ENCODE peak calls at places on chromosomes 12 and 14, in four cellular contexts. Y is NB4, E is H1, O is SK-N-SH. T is an unnamed sample.

GRCh38 chr14:96297000-96297399 is 41.0 kb downstream of the BDKRB1 start:
- DNase-seq in Y (peak), O (peak), E (no peak), T (no peak)

GRCh38 chr14:58992935-58993334 is 195.5 kb upstream of the DAAM1 start:
- DNase-seq in O (no peak), E (no peak), Y (no peak), T (no peak)

GRCh38 chr12:104567832-104568490 is 111.2 kb downstream of the CHST11 start:
- DNase-seq in E (no peak), O (no peak), Y (peak), T (no peak)

GRCh38 chr14:59463773-59464650 is 1.2 kb downstream of the GPR135 start:
- DNase-seq in O (peak), E (no peak), Y (no peak), T (no peak)

GRCh38 chr14:23439107-23439835 is 3.8 kb upstream of the MYH7 start:
- DNase-seq in O (no peak), Y (no peak), E (no peak), T (no peak)

GRCh38 chr14:96660135-96660534 is 137.0 kb upstream of the VRK1 start:
- DNase-seq in E (no peak), O (no peak), Y (no peak), T (no peak)

GRCh38 chr12:118188690-118189371 is 52.9 kb downstream of the PEBP1 start:
- DNase-seq in Y (peak), E (no peak), O (peak), T (no peak)

GRCh38 chr14:77151918-77152588 is 10.5 kb upstream of the ZDHHC22 start:
- DNase-seq in Y (peak), O (peak), E (no peak), T (peak)

GRCh38 chr14:30610719-30611388 is 11.3 kb upstream of the SCFD1 start:
- DNase-seq in Y (peak), E (no peak), O (peak), T (peak)

GRCh38 chr14:57268161-57269067 is at the start of the genes AP5M1 and EXOC5:
- DNase-seq in Y (peak), E (peak), O (peak), T (peak)

GRCh38 chr14:57275023-57275664 is 6.4 kb downstream of the AP5M1 start:
- DNase-seq in E (no peak), O (no peak), Y (no peak), T (no peak)

GRCh38 chr14:57277062-57277461 is 8.3 kb downstream of the AP5M1 start:
- DNase-seq in O (no peak), Y (no peak), E (no peak), T (no peak)

GRCh38 chr14:57274551-57274950 is 5.8 kb downstream of the AP5M1 start:
- DNase-seq in O (no peak), E (no peak), Y (no peak), T (no peak)

DNA sequence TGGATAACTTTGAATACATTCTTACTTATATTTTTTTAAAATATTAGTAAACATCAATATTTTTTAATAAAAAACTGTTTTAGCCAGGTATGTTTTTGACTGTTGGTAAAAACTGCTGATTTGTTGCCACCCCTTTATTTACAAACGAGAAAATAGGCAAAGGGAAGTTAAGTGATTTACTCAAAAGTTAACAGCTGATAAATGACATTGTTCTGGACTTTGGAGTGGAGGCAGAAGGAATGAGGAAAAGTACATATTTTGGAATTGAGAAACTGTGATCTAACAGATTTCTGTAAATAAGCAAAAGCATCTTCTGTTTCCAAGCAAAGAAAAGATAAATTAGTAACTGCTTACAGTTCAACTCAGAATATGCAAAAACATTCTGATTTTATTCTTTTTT is 4.5 kb downstream of the AP5M1 start:
- DNase-seq in E (no peak), O (no peak), Y (no peak), T (no peak)
- TF ChIP-seq MAX in E (no peak), O (no peak), Y (no peak), T (no peak)

GRCh38 chr12:115570271-115570777 is 707.2 kb downstream of the MED13L start:
- DNase-seq in E (no peak), Y (no peak), O (peak), T (no peak)
- TF ChIP-seq MAX in E (no peak), Y (no peak), O (no peak), T (no peak)

GRCh38 chr14:66709292-66709691 is 201.3 kb downstream of the GPHN start:
- DNase-seq in O (no peak), E (no peak), Y (peak), T (no peak)
- TF ChIP-seq MAX in O (no peak), E (no peak), Y (no peak), T (no peak)

GRCh38 chr12:92466391-92467305 is 236.1 kb upstream of the PLEKHG7 start:
- DNase-seq in Y (no peak), E (peak), O (no peak), T (no peak)
- TF ChIP-seq MAX in Y (no peak), E (peak), O (no peak), T (no peak)

GRCh38 chr12:6935551-6936377 is 7.9 kb upstream of the RNU7-1 start:
- DNase-seq in E (no peak), O (peak), Y (no peak), T (no peak)

GRCh38 chr12:6936642-6937480 is 6.8 kb upstream of the RNU7-1 start:
- DNase-seq in E (no peak), O (peak), Y (peak), T (no peak)

GRCh38 chr12:6934110-6934509 is 6.4 kb downstream of the ATN1 start:
- DNase-seq in O (no peak), E (no peak), Y (no peak), T (no peak)

GRCh38 chr12:6936378-6936638 is 7.3 kb upstream of the RNU7-1 start:
- DNase-seq in O (no peak), Y (no peak), E (no peak), T (no peak)

DNA sequence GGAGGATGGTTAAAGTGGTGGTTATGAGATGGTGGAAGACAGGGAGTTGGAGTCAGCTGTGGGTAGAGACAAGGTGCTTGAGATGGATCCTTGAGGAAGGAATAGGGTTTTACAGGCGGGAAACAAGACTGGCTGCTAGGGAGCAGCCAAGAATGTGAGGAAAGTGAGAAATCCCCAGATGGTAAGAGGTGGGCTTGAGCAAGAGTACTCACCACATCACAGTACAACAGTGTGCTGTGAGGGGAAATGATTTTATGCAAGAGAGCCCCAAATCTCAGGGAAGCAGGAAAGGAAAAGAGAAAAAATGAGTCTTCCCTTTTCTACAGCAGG is 7.4 kb downstream of the ATN1 start:
- DNase-seq in E (no peak), O (no peak), Y (no peak), T (no peak)
- TF ChIP-seq MAX in E (no peak), O (no peak), Y (no peak), T (no peak)

GRCh38 chr14:93566065-93566693 is 135.4 kb downstream of the UNC79 start:
- DNase-seq in O (no peak), Y (no peak), E (no peak), T (no peak)

GRCh38 chr14:93564918-93565317 is 134.2 kb downstream of the UNC79 start:
- DNase-seq in O (no peak), Y (no peak), E (no peak), T (no peak)
- TF ChIP-seq MAX in O (no peak), Y (no peak), E (no peak), T (no peak)

GRCh38 chr14:52298795-52299194 is 15.3 kb upstream of the PTGER2 start:
- DNase-seq in O (no peak), E (no peak), Y (no peak), T (no peak)
- TF ChIP-seq MAX in O (no peak), E (no peak), Y (no peak), T (no peak)

DNA sequence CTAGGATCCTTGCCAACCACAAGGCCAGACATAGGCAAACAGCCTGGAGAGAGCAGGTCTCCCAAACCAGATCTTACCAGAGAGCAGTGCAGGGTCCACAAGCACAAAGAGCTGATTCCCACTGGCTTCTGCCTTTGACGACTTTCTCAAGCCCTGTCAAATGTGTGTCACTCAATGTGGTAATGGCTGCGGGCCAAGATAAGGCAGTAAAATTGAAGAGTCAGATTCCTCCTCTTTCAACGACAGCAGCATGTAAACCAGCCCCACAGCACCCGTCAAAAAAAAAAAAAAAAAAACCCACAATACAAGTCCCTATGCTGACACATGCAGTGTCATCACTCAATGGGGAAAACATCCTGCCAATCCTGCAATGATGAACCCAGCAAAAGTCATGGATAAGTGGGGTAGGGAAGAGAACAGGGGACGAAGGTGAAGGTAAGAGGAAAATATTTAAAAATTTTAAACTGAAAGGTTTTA is at the start of gene STON2:
- DNase-seq in E (no peak), O (no peak), Y (peak), T (peak)
- TF ChIP-seq MAX in E (no peak), O (no peak), Y (no peak), T (no peak)

DNA sequence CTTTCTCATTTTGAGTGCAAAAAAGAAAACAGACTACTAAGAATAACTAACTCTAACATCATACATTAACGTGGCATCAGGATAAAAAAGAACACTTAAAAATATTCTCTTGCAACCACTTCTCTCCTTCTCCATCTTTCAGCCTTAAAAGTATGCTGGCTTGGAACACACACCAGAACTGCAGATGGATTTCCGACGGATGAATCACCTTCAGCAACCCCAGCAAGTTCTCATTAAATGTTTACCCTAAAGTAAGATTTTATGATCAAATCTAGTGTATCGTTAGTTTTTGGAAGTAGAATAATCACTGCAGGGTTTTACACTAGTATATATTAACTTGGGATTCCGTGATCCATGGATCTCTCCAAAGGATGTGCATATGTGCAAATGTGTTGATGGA is 1.2 kb downstream of the NEK9 start:
- DNase-seq in E (no peak), O (peak), Y (peak), T (no peak)
- TF ChIP-seq MAX in E (no peak), O (no peak), Y (no peak), T (no peak)